ENCODE peak calls at places on chromosomes 13 and 19, in five cellular contexts. B is H1, A is NT2/D1, M is HepG2, J is GM12878. K is an unnamed sample.

GRCh38 chr13:31629085-31629785 is 110.1 kb upstream of the RXFP2 start:
- DNase-seq in B (no peak), A (no peak), M (no peak), J (no peak), K (no peak)

GRCh38 chr19:35099897-35100275 is 15.7 kb upstream of the FXYD3 start:
- DNase-seq in B (no peak), A (no peak), M (no peak), J (no peak), K (no peak)

GRCh38 chr13:44040070-44040753 is 160.5 kb downstream of the LACC1 start:
- DNase-seq in B (no peak), A (no peak), M (no peak), J (no peak), K (no peak)

GRCh38 chr19:39811064-39811463 is 22.9 kb downstream of the DYRK1B start:
- DNase-seq in B (no peak), A (no peak), M (no peak), J (no peak), K (no peak)

GRCh38 chr13:50843256-50844043 is at the start of gene DLEU7:
- DNase-seq in B (no peak), A (no peak), M (no peak), J (no peak), K (no peak)

GRCh38 chr19:2271516-2272103 is 10.4 kb downstream of the PEAK3 start:
- DNase-seq in B (no peak), A (no peak), M (no peak), J (no peak), K (no peak)

GRCh38 chr13:73058741-73059459 is at the start of gene KLF5:
- DNase-seq in B (peak), A (peak), M (peak), J (peak), K (peak)

GRCh38 chr13:89401209-89401810 is 1730.1 kb downstream of the SLITRK5 start:
- DNase-seq in B (no peak), A (no peak), M (no peak), J (no peak), K (no peak)

GRCh38 chr13:54367639-54368271 is 1339.1 kb downstream of the OLFM4 start:
- DNase-seq in B (no peak), A (no peak), M (no peak), J (no peak), K (no peak)

GRCh38 chr19:48413879-48414623 is 20.6 kb downstream of the GRIN2D start:
- DNase-seq in B (no peak), A (no peak), M (no peak), J (no peak), K (no peak)

GRCh38 chr19:40928859-40929258 is 46.8 kb upstream of the CYP2A7 start:
- DNase-seq in B (no peak), A (no peak), M (no peak), J (no peak), K (no peak)

GRCh38 chr19:52734340-52734892 is 428 bp downstream of the ZNF611 start:
- DNase-seq in B (no peak), A (no peak), M (no peak), J (no peak), K (peak)

GRCh38 chr19:3366104-3366760 is at the start of gene NFIC:
- DNase-seq in B (no peak), A (no peak), M (no peak), J (no peak), K (peak)

GRCh38 chr13:112587767-112588489 is at the start of gene TUBGCP3:
- DNase-seq in B (no peak), A (peak), M (peak), J (no peak), K (peak)

GRCh38 chr13:42594577-42595571 is 20.9 kb downstream of the TNFSF11 start:
- DNase-seq in B (no peak), A (peak), M (peak), J (peak), K (peak)

GRCh38 chr19:33580026-33580644 is 41.6 kb upstream of the CHST8 start:
- DNase-seq in B (no peak), A (no peak), M (peak), J (no peak), K (no peak)

GRCh38 chr13:109275848-109276247 is 510.5 kb downstream of the IRS2 start:
- DNase-seq in B (no peak), A (no peak), M (no peak), J (no peak), K (no peak)

GRCh38 chr13:40102854-40103253 is 447.4 kb downstream of the COG6 start:
- DNase-seq in B (no peak), A (no peak), M (peak), J (no peak), K (no peak)

GRCh38 chr19:4367336-4367723 is 24.0 kb downstream of the MPND start:
- DNase-seq in B (no peak), A (no peak), M (no peak), J (no peak), K (no peak)

GRCh38 chr13:50358221-50358620 is 343.0 kb downstream of the KCNRG start:
- DNase-seq in B (no peak), A (no peak), M (no peak), J (no peak), K (no peak)

GRCh38 chr13:19586904-19587634 is 25.7 kb upstream of the TPTE2 start:
- DNase-seq in B (no peak), A (no peak), M (peak), J (peak), K (no peak)

GRCh38 chr19:35885225-35885624 is 15.1 kb downstream of the NFKBID start:
- DNase-seq in B (no peak), A (no peak), M (no peak), J (no peak), K (no peak)

GRCh38 chr19:10318807-10319426 is 3.1 kb upstream of the FDX2 start:
- DNase-seq in B (no peak), A (no peak), M (no peak), J (no peak), K (no peak)

GRCh38 chr19:18415177-18415867 is 3.9 kb upstream of the SSBP4 start:
- DNase-seq in B (no peak), A (no peak), M (no peak), J (no peak), K (no peak)

GRCh38 chr19:5805465-5806132 is 732 bp downstream of the NRTN start:
- DNase-seq in B (no peak), A (peak), M (peak), J (no peak), K (peak)

GRCh38 chr19:39327990-39328705 is 7.5 kb upstream of the LRFN1 start:
- DNase-seq in B (no peak), A (peak), M (peak), J (no peak), K (peak)

GRCh38 chr13:80473695-80474094 is 132.8 kb upstream of the SPRY2 start:
- DNase-seq in B (no peak), A (no peak), M (peak), J (no peak), K (no peak)

GRCh38 chr13:42345367-42345766 is 73.4 kb downstream of the AKAP11 start:
- DNase-seq in B (no peak), A (no peak), M (no peak), J (no peak), K (no peak)

GRCh38 chr19:19468424-19469050 is 46.8 kb downstream of the TSSK6 start:
- DNase-seq in B (no peak), A (no peak), M (no peak), J (no peak), K (no peak)

GRCh38 chr19:10976200-10976892 is 15.5 kb downstream of the SMARCA4 start:
- DNase-seq in B (no peak), A (no peak), M (peak), J (no peak), K (no peak)

GRCh38 chr19:17488593-17489391 is 18.5 kb downstream of the SLC27A1 start:
- DNase-seq in B (peak), A (peak), M (peak), J (no peak), K (peak)

GRCh38 chr19:15123031-15123890 is 16.1 kb downstream of the SYDE1 start:
- DNase-seq in B (no peak), A (no peak), M (no peak), J (no peak), K (no peak)

GRCh38 chr19:29260477-29261317 is 47.7 kb upstream of the UQCRFS1 start:
- DNase-seq in B (no peak), A (peak), M (peak), J (peak), K (peak)
- TF ChIP-seq SUZ12 in B (no peak), A (no peak), M (no peak), J (no peak), K (no peak)

GRCh38 chr13:113835461-113836274 is 28.2 kb downstream of the GAS6 start:
- DNase-seq in B (no peak), A (no peak), M (no peak), J (no peak), K (no peak)

GRCh38 chr13:113839536-113840204 is 24.2 kb downstream of the GAS6 start:
- DNase-seq in B (no peak), A (no peak), M (no peak), J (no peak), K (no peak)

GRCh38 chr13:113838711-113839201 is 25.1 kb downstream of the GAS6 start:
- DNase-seq in B (no peak), A (no peak), M (no peak), J (no peak), K (no peak)

GRCh38 chr13:113836917-113837553 is 26.8 kb downstream of the GAS6 start:
- DNase-seq in B (no peak), A (no peak), M (no peak), J (no peak), K (no peak)

DNA sequence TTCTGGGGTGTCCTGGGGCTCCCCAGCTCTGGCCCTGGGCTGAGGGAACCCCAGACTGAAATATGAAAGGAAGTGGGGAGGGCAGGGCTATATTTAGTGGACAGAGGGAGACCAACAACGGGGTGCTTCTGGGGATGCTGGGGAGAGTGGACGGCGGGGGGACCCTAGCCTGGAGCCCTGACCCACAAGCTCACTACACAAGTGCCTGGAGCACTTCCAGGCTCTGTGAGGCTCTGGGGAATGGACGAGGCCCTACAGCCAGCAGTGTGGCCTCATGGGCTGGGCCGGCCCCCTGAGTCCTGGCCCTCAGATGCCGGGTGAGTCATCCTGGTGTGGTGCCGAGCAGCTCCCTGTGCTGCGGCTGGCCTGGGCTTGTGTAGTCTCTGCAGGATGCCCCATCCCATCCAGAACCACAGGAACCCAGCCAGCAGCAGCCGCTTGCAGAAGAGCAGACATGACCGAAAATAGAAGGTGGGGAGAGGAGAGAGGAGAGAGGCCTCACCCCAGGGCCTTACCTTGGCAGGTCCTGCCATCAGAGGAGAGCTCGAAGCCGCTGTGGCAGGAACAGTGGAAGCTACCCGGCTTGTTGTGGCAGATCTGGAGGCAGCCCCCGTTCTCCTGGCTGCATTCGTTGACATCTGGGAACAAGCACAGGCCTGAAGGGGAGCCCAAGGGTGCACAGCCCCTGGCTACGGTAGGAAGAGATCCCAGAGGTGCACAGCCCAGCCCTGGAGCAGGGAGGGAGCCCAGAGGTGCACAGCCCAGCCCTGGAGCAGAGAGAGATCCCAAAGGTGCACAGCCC is 26.1 kb downstream of the GAS6 start:
- DNase-seq in B (no peak), A (peak), M (peak), J (no peak), K (peak)
- TF ChIP-seq SUZ12 in B (no peak), A (no peak), M (no peak), J (no peak), K (no peak)

DNA sequence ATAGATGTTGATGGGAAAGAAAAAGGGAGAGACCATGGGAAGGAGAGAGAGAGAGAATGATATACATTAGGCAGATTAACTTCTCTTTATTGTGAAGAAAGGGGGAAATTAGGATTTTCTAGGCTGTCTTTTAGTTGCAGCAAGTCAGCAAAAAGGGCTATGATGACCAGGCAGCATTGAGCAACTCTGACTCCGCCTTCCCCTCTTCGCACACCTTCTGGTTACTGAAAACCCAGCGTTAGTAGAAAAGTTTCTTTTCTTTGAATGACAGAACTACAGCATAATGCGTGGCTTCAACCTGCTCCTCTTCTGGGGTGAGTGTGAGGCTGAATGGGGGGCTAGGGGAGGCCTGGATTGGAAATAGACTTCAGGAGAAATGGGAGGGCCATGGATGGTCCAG is at the start of gene ADGRE1:
- DNase-seq in B (no peak), A (no peak), M (no peak), J (no peak), K (no peak)
- TF ChIP-seq SUZ12 in B (no peak), A (no peak), M (no peak), J (no peak), K (no peak)

GRCh38 chr13:52695856-52696255 is 43.2 kb downstream of the SUGT1 start:
- DNase-seq in B (no peak), A (no peak), M (peak), J (peak), K (no peak)
- TF ChIP-seq SUZ12 in B (no peak), A (no peak), M (no peak), J (no peak), K (no peak)

GRCh38 chr19:42596391-42597071 is 1.8 kb upstream of the CEACAM8 start:
- DNase-seq in B (no peak), A (peak), M (no peak), J (no peak), K (peak)
- TF ChIP-seq SUZ12 in B (no peak), A (no peak), M (no peak), J (no peak), K (no peak)

GRCh38 chr19:49553451-49554271 is 25.9 kb downstream of the RCN3 start:
- DNase-seq in B (no peak), A (no peak), M (peak), J (no peak), K (no peak)
- TF ChIP-seq SUZ12 in B (no peak), A (no peak), M (no peak), J (no peak), K (no peak)